ENCODE peak calls at places on chromosomes 2 and 18, in ten cellular contexts. U is left lung, K is K562, X is heart right ventricle, Y is endodermal cell, E is WERI-Rb-1, H is transverse colon, R is Karpas-422, S is bronchial epithelial cell, I is fibroblast of lung. L is an unnamed sample. For H3K36me3 and H3K27me3, the result is how much of the 10 kb centered on the place peaks cover.

GRCh38 chr2:120441744-120442471 is 96.0 kb downstream of the INHBB start:
- DNase-seq in U (peak), K (no peak), X (no peak), Y (peak), E (no peak), H (peak), R (no peak), S (peak), I (peak), L (no peak)

GRCh38 chr2:233142355-233142897 is 82.3 kb downstream of the INPP5D start:
- DNase-seq in U (no peak), K (no peak), X (no peak), Y (no peak), E (no peak), H (no peak), R (no peak), S (no peak), I (no peak), L (no peak)

GRCh38 chr2:238902285-238902684 is 54.4 kb downstream of the TWIST2 start:
- DNase-seq in U (no peak), K (no peak), X (no peak), Y (no peak), E (no peak), H (no peak), R (no peak), S (no peak), I (no peak), L (no peak)

GRCh38 chr2:180625006-180625844 is 355.2 kb upstream of the UBE2E3 start:
- DNase-seq in U (no peak), K (no peak), X (no peak), Y (no peak), E (no peak), H (no peak), R (no peak), S (peak), I (peak), L (peak)

GRCh38 chr2:77642339-77642738 is 120.2 kb upstream of the LRRTM4 start:
- DNase-seq in U (no peak), K (no peak), X (no peak), Y (no peak), E (no peak), H (no peak), R (no peak), S (no peak), I (no peak), L (no peak)

GRCh38 chr2:233602076-233602475 is 15.4 kb upstream of the UGT1A8 start:
- DNase-seq in U (no peak), K (no peak), X (no peak), Y (no peak), E (no peak), H (no peak), R (no peak), S (no peak), I (no peak), L (no peak)

GRCh38 chr18:64886995-64887394 is 738.1 kb upstream of the LINC00305 start:
- DNase-seq in U (no peak), K (no peak), X (no peak), Y (no peak), E (no peak), H (no peak), R (no peak), S (peak), I (no peak), L (no peak)

GRCh38 chr2:136008205-136008865 is 22.9 kb upstream of the DARS1 start:
- DNase-seq in U (peak), K (no peak), X (peak), Y (no peak), E (no peak), H (peak), R (no peak), S (no peak), I (no peak), L (no peak)

GRCh38 chr2:11773111-11773510 is 26.7 kb downstream of the LPIN1 start:
- DNase-seq in U (no peak), K (no peak), X (no peak), Y (no peak), E (no peak), H (no peak), R (no peak), S (no peak), I (no peak), L (no peak)

GRCh38 chr2:65092791-65093190 is 36.6 kb downstream of the CEP68 start:
- DNase-seq in U (no peak), K (no peak), X (no peak), Y (no peak), E (no peak), H (no peak), R (no peak), S (no peak), I (no peak), L (no peak)
- H3K36me3 ChIP-seq in U (half or more), K (half or more), X (half or more), Y (half or more), E (half or more), H (under half), R (half or more), S (under half), I (under half), L (half or more)

GRCh38 chr2:79670198-79670597 is 157.3 kb downstream of the CTNNA2 start:
- DNase-seq in U (no peak), K (no peak), X (no peak), Y (peak), E (no peak), H (no peak), R (peak), S (no peak), I (no peak), L (peak)
- H3K4me3 ChIP-seq in U (no peak), K (no peak), X (no peak), Y (no peak), E (no peak), H (no peak), R (no peak), S (no peak), I (no peak), L (no peak)

DNA sequence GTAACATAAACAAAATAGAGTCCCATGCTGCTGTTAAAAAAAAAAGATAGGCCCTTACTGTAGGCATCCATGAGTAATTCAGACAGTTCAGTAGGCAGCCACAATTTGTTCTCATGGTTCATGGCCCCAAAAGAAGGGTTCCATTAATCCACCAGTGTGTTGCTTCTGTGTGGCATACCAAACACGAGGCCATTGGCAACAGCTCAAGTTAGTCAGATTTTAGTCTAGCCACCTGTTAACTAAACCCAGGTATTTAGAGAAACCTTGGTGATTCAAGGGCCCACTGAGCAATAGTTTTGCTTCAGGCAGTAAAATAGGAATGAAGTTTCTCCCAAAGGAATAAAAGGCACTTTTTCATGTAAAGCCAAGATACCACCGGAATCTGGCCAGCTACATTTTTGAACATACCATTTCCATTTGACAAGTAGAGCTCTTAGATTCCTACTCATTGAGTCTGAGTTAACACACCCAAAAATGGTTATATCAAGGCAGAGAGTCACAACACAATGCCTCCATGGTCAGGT is 80.1 kb upstream of the SRD5A2 start:
- DNase-seq in U (no peak), K (no peak), X (no peak), Y (no peak), E (no peak), H (no peak), R (no peak), S (peak), I (no peak), L (no peak)
- H3K27me3 ChIP-seq in U (under half), K (under half), X (under half), Y (under half), E (under half), H (under half), R (under half), S (under half), I (under half), L (under half)

DNA sequence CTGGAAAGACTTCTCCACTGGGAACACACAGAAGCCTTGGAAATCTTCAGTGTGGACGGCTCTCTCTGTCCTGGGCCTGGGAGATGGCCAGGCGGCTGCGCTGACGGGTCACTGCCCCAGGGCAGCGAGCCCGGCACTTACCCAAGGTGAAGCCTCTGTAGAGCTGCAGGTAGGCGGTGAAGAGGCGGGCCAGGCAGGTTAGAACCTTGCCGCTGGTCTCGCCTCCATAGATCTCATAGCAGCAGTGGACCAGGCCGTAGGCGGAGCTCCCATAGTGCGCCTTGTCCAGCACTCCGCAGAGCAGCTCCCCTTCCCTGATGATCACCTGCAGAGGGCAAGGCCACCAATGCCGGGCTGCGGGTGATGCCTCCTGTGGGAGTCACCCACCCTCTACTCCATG is 53.0 kb downstream of the POLR1A start:
- DNase-seq in U (no peak), K (no peak), X (no peak), Y (peak), E (no peak), H (no peak), R (no peak), S (no peak), I (no peak), L (no peak)
- H3K36me3 ChIP-seq in U (half or more), K (half or more), X (half or more), Y (half or more), E (half or more), H (under half), R (half or more), S (under half), I (under half), L (half or more)

GRCh38 chr2:68463287-68463877 is 3.7 kb downstream of the FBXO48 start:
- DNase-seq in U (no peak), K (peak), X (no peak), Y (no peak), E (no peak), H (no peak), R (peak), S (peak), I (peak), L (no peak)
- H3K4me3 ChIP-seq in U (no peak), K (no peak), X (no peak), Y (no peak), E (no peak), H (no peak), R (no peak), S (no peak), I (no peak), L (no peak)

L was measured in MG63.